ENCODE peak calls at places on chromosomes 4 and X, in six cellular contexts. B, X, V, Y, N and H are unnamed samples.

GRCh38 chr4:87502580-87503238 is 26.5 kb downstream of the SPARCL1 start:
- DNase-seq in N (no peak), X (no peak), Y (no peak), B (peak), V (peak), H (no peak)

GRCh38 chr4:68267433-68267944 is 22.0 kb upstream of the TMPRSS11B start:
- DNase-seq in B (peak), Y (no peak), N (no peak), X (no peak), V (no peak), H (no peak)

GRCh38 chr4:71141125-71141524 is 147.7 kb downstream of the DCK start:
- DNase-seq in B (no peak), X (no peak), V (no peak), Y (no peak), N (no peak), H (no peak)

GRCh38 chr4:47705326-47705981 is 132.4 kb downstream of the CORIN start:
- DNase-seq in X (peak), Y (no peak), N (no peak), B (peak), V (no peak), H (peak)

GRCh38 chrX:52574416-52575275 is 57.8 kb upstream of the XAGE1B start:
- DNase-seq in B (peak), N (no peak), Y (peak), X (peak), V (peak), H (peak)

GRCh38 chr4:89998350-89999098 is 103.9 kb downstream of the MMRN1 start:
- DNase-seq in B (no peak), V (peak), X (no peak), N (no peak), Y (no peak), H (peak)

GRCh38 chr4:13892739-13893105 is 265.2 kb upstream of the BOD1L1 start:
- DNase-seq in Y (no peak), N (no peak), B (peak), V (no peak), X (no peak), H (no peak)

GRCh38 chrX:155779831-155780230 is 101.3 kb upstream of the VAMP7 start:
- DNase-seq in B (no peak), Y (no peak), X (peak), N (no peak), V (no peak), H (no peak)

GRCh38 chr4:88610771-88611170 is 18.5 kb downstream of the HERC3 start:
- DNase-seq in N (peak), B (no peak), Y (no peak), V (peak), X (no peak), H (no peak)

GRCh38 chrX:47539860-47540259 is 21.1 kb upstream of the ARAF start:
- DNase-seq in B (no peak), V (no peak), Y (no peak), N (no peak), X (no peak), H (no peak)

GRCh38 chrX:108359811-108360602 is 78.2 kb downstream of the COL4A6 start:
- DNase-seq in B (peak), N (no peak), Y (no peak), X (no peak), V (no peak), H (no peak)

GRCh38 chrX:6021316-6022091 is 207.2 kb downstream of the NLGN4X start:
- DNase-seq in N (no peak), B (no peak), V (no peak), Y (peak), X (peak), H (peak)

GRCh38 chr4:122617597-122618593 is 3.0 kb downstream of the IL21 start:
- DNase-seq in X (no peak), V (no peak), B (no peak), Y (no peak), N (no peak), H (no peak)

GRCh38 chr4:2333356-2333841 is 71.5 kb upstream of the MXD4 start:
- DNase-seq in Y (peak), X (no peak), B (no peak), N (no peak), V (no peak), H (no peak)

GRCh38 chr4:125317526-125317880 is 2.7 kb downstream of the FAT4 start:
- DNase-seq in V (no peak), X (no peak), N (no peak), Y (peak), B (peak), H (peak)

GRCh38 chr4:2745981-2746806 is 9.9 kb downstream of the TNIP2 start:
- DNase-seq in B (peak), N (no peak), X (no peak), V (no peak), Y (no peak), H (no peak)

GRCh38 chr4:156952078-156952759 is 19.4 kb downstream of the PDGFC start:
- DNase-seq in X (no peak), B (no peak), V (no peak), N (no peak), Y (no peak), H (no peak)

GRCh38 chr4:84632092-84632491 is 49.2 kb downstream of the CDS1 start:
- DNase-seq in X (no peak), N (no peak), V (no peak), B (peak), Y (no peak), H (no peak)

GRCh38 chr4:176671532-176671931 is 121.2 kb downstream of the VEGFC start:
- DNase-seq in V (no peak), B (no peak), X (no peak), Y (no peak), N (no peak), H (peak)

GRCh38 chr4:182585321-182585720 is 331.9 kb downstream of the DCTD start:
- DNase-seq in B (no peak), X (no peak), N (no peak), Y (no peak), V (no peak), H (no peak)

GRCh38 chr4:2714071-2714770 is 41.9 kb downstream of the TNIP2 start:
- DNase-seq in Y (no peak), X (no peak), V (no peak), N (no peak), B (no peak), H (no peak)

GRCh38 chr4:88211473-88212252 is 53.2 kb upstream of the ABCG2 start:
- DNase-seq in N (no peak), V (peak), B (peak), X (peak), Y (peak), H (peak)

GRCh38 chrX:123731987-123732678 is 719 bp downstream of the THOC2 start:
- DNase-seq in B (peak), Y (peak), N (peak), X (peak), V (peak), H (peak)

GRCh38 chr4:19913670-19914069 is 338.0 kb upstream of the SLIT2 start:
- DNase-seq in B (peak), N (no peak), V (no peak), Y (no peak), X (no peak), H (no peak)

GRCh38 chrX:110180176-110180927 is 137.5 kb downstream of the AMMECR1 start:
- DNase-seq in N (peak), B (peak), Y (no peak), V (peak), X (no peak), H (no peak)

GRCh38 chrX:2566044-2566443 is 65.3 kb upstream of the DHRSX start:
- DNase-seq in Y (no peak), B (no peak), V (no peak), X (peak), N (no peak), H (no peak)

GRCh38 chr4:137116144-137116543 is 416.1 kb downstream of the PCDH18 start:
- DNase-seq in Y (no peak), B (peak), N (no peak), V (no peak), X (no peak), H (no peak)

GRCh38 chr4:186719925-186720694 is 3.5 kb downstream of the FAT1 start:
- DNase-seq in B (no peak), V (no peak), N (no peak), Y (peak), X (peak), H (peak)

GRCh38 chr4:9898596-9899345 is 117.3 kb downstream of the DRD5 start:
- DNase-seq in N (no peak), B (peak), Y (peak), V (peak), X (peak), H (peak)

GRCh38 chr4:90950385-90950841 is 823.2 kb downstream of the CCSER1 start:
- DNase-seq in N (no peak), B (no peak), X (no peak), Y (no peak), V (no peak), H (no peak)

GRCh38 chrX:48831909-48832291 is 3.5 kb downstream of the PCSK1N start:
- DNase-seq in Y (no peak), V (no peak), X (no peak), N (no peak), B (no peak), H (no peak)

GRCh38 chr4:7158991-7159390 is 33.3 kb upstream of the SORCS2 start:
- DNase-seq in Y (no peak), X (no peak), V (no peak), N (peak), B (no peak), H (no peak)

GRCh38 chrX:11836284-11836683 is 78.2 kb downstream of the MSL3 start:
- DNase-seq in V (no peak), X (no peak), N (no peak), Y (no peak), B (peak), H (no peak)

GRCh38 chr4:13109536-13109935 is 374.6 kb downstream of the RAB28 start:
- DNase-seq in B (no peak), V (no peak), Y (no peak), N (no peak), X (no peak), H (no peak)

GRCh38 chrX:122218666-122219065 is 965.4 kb upstream of the GRIA3 start:
- DNase-seq in N (no peak), Y (no peak), X (no peak), B (peak), V (no peak), H (no peak)

GRCh38 chr4:79466621-79467020 is 58.6 kb upstream of the GK2 start:
- DNase-seq in B (no peak), V (no peak), Y (no peak), N (no peak), X (no peak), H (no peak)

GRCh38 chrX:153913211-153913610 is 8.7 kb downstream of the AVPR2 start:
- DNase-seq in Y (no peak), X (no peak), N (no peak), B (no peak), V (no peak), H (no peak)

GRCh38 chrX:17535229-17535628 is 160.2 kb downstream of the NHS start:
- DNase-seq in V (no peak), N (no peak), B (peak), X (peak), Y (peak), H (peak)

GRCh38 chr4:94472056-94472826 is 20.5 kb downstream of the PDLIM5 start:
- DNase-seq in V (peak), X (no peak), N (no peak), B (peak), Y (no peak), H (no peak)